ENCODE peak calls at places on chromosomes 2 and 18, in seven cellular contexts. Y is heart left ventricle; Q is stimulated activated CD4-positive, alpha-beta T cell treated with anti-CD3 and anti-CD28 coated beads, Interleukin-2, amount 100 ng/mL, for 24 hours; H is GM03348; R is HT-29; S is H7; A is HFFc6. E is an unnamed sample.

GRCh38 chr2:100902833-100903405 is 83.0 kb downstream of the NPAS2 start:
- DNase-seq in H (peak), S (no peak), A (peak), Q (no peak), R (peak), Y (peak), E (peak)

GRCh38 chr2:6927186-6927585 is 10.0 kb downstream of the RNF144A start:
- DNase-seq in Y (no peak), R (no peak), S (no peak), Q (no peak), H (no peak), A (no peak), E (peak)

GRCh38 chr2:231185050-231185725 is 13.2 kb upstream of the ARMC9 start:
- DNase-seq in H (no peak), R (no peak), S (no peak), Y (no peak), Q (no peak), A (no peak), E (no peak)

GRCh38 chr18:44198296-44199284 is 482.1 kb upstream of the SETBP1 start:
- DNase-seq in Q (no peak), H (no peak), R (no peak), S (no peak), Y (no peak), A (no peak), E (peak)

GRCh38 chr2:54632733-54633692 is 90.4 kb upstream of the EML6 start:
- DNase-seq in Q (no peak), S (no peak), A (no peak), H (peak), R (no peak), Y (peak), E (no peak)

GRCh38 chr2:149908731-149909690 is 321.4 kb upstream of the MMADHC start:
- DNase-seq in S (no peak), R (no peak), H (no peak), Y (no peak), Q (no peak), A (peak), E (peak)

GRCh38 chr2:99756059-99756458 is 266.2 kb upstream of the REV1 start:
- DNase-seq in Y (no peak), R (no peak), H (no peak), S (no peak), Q (no peak), A (no peak), E (no peak)

GRCh38 chr2:225889452-225889851 is 489.9 kb downstream of the NYAP2 start:
- DNase-seq in Q (no peak), S (peak), H (peak), A (peak), R (peak), Y (no peak), E (peak)

GRCh38 chr2:215372968-215373649 is 61.2 kb downstream of the ATIC start:
- DNase-seq in R (no peak), A (no peak), Q (no peak), H (no peak), Y (no peak), S (no peak), E (no peak)

GRCh38 chr2:26237868-26238267 is 6.6 kb downstream of the HADHA start:
- DNase-seq in H (no peak), Y (no peak), Q (no peak), A (no peak), R (no peak), S (no peak), E (no peak)

GRCh38 chr2:106011380-106011779 is 182.7 kb downstream of the UXS1 start:
- DNase-seq in A (no peak), Y (no peak), H (no peak), Q (no peak), R (no peak), S (no peak), E (no peak)

E was measured in hepatocyte.